ENCODE peak calls at places on chromosome 2, in five cellular contexts. B is GM23338, Q is A549, C is K562, G is HepG2. Z is an unnamed sample.

GRCh38 chr2:230896346-230897115 is 28.5 kb downstream of the GPR55 start:
- DNase-seq in C (no peak), Q (no peak), G (no peak), B (no peak), Z (no peak)

GRCh38 chr2:15539999-15540398 is 21.1 kb downstream of the NBAS start:
- DNase-seq in Q (no peak), G (no peak), B (no peak), C (no peak), Z (no peak)

GRCh38 chr2:68223419-68223818 is 28.9 kb downstream of the PPP3R1 start:
- DNase-seq in B (no peak), C (no peak), G (no peak), Q (no peak), Z (no peak)

GRCh38 chr2:106065983-106066826 is 127.9 kb downstream of the UXS1 start:
- DNase-seq in G (no peak), C (no peak), Q (no peak), B (peak; percentile 88), Z (no peak)

GRCh38 chr2:27177441-27178351 is 28.9 kb downstream of the TCF23 start:
- DNase-seq in G (peak; percentile 99), Q (no peak), C (no peak), B (no peak), Z (no peak)

GRCh38 chr2:31896293-31896692 is 114.5 kb downstream of the MEMO1 start:
- DNase-seq in Q (no peak), C (no peak), B (no peak), G (no peak), Z (no peak)

GRCh38 chr2:159349674-159350299 is 63.3 kb upstream of the WDSUB1 start:
- DNase-seq in C (peak; percentile 46), Q (no peak), G (no peak), B (no peak), Z (peak; percentile 48)

GRCh38 chr2:28621172-28622100 is 125.6 kb downstream of the PLB1 start:
- DNase-seq in Q (peak; percentile 43), G (peak; percentile 83), B (peak; percentile 49), C (peak; percentile 70), Z (peak; percentile 55)

GRCh38 chr2:159797468-159798375 is at the start of gene CD302:
- DNase-seq in G (peak; percentile 68), B (peak; percentile 74), C (peak; percentile 27), Q (peak; percentile 43), Z (no peak)

GRCh38 chr2:131413148-131413747 is 49.3 kb upstream of the RAB6D start:
- DNase-seq in G (peak; percentile 61), B (peak; percentile 60), Q (peak; percentile 24), C (peak; percentile 71), Z (peak; percentile 47)

GRCh38 chr2:102122115-102122514 is 20.4 kb upstream of the IL1R1 start:
- DNase-seq in B (no peak), Q (no peak), G (no peak), C (no peak), Z (no peak)

GRCh38 chr2:166321076-166321475 is 54.7 kb downstream of the SCN9A start:
- DNase-seq in C (no peak), G (no peak), B (no peak), Q (no peak), Z (no peak)

GRCh38 chr2:29459445-29460179 is 344.4 kb downstream of the CLIP4 start:
- DNase-seq in G (no peak), Q (no peak), B (no peak), C (no peak), Z (no peak)

GRCh38 chr2:199258291-199258690 is 199.4 kb downstream of the SATB2 start:
- DNase-seq in Q (no peak), B (peak; percentile 24), C (no peak), G (no peak), Z (no peak)

GRCh38 chr2:102618452-102619413 is 620 bp upstream of the SLC9A2 start:
- DNase-seq in B (peak; percentile 63), G (no peak), C (peak; percentile 84), Q (peak; percentile 9), Z (no peak)

GRCh38 chr2:56337342-56337741 is 153.6 kb downstream of the CCDC85A start:
- DNase-seq in B (no peak), Q (no peak), G (no peak), C (no peak), Z (no peak)

GRCh38 chr2:619964-620363 is 57.2 kb downstream of the TMEM18 start:
- DNase-seq in Q (no peak), G (no peak), C (no peak), B (no peak), Z (no peak)

GRCh38 chr2:53407363-53408080 is 360.1 kb upstream of the CHAC2 start:
- DNase-seq in C (no peak), Q (no peak), G (no peak), B (no peak), Z (no peak)

GRCh38 chr2:163465440-163465839 is 270.4 kb downstream of the FIGN start:
- DNase-seq in C (no peak), Q (no peak), B (no peak), G (no peak), Z (no peak)

GRCh38 chr2:208415897-208416296 is 9.3 kb downstream of the PTH2R start:
- DNase-seq in Q (no peak), C (no peak), B (no peak), G (no peak), Z (no peak)

GRCh38 chr2:216665240-216665639 is 30.1 kb downstream of the IGFBP5 start:
- DNase-seq in C (no peak), B (peak; percentile 48), Q (no peak), G (no peak), Z (no peak)

GRCh38 chr2:200944467-200945394 is 18.7 kb downstream of the ORC2 start:
- DNase-seq in C (peak; percentile 50), G (peak; percentile 82), B (no peak), Q (peak; percentile 31), Z (peak; percentile 91)

GRCh38 chr2:53252115-53252514 is 515.5 kb upstream of the CHAC2 start:
- DNase-seq in Q (no peak), B (peak; percentile 24), G (no peak), C (no peak), Z (no peak)

GRCh38 chr2:98691307-98691706 is 39.6 kb downstream of the MGAT4A start:
- DNase-seq in Q (no peak), G (peak; percentile 48), C (no peak), B (no peak), Z (no peak)

GRCh38 chr2:143030127-143030526 is 99.1 kb upstream of the ARHGAP15 start:
- DNase-seq in Q (no peak), C (no peak), B (no peak), G (no peak), Z (no peak)

GRCh38 chr2:189297446-189297845 is 117.9 kb upstream of the COL5A2 start:
- DNase-seq in G (no peak), C (no peak), Q (no peak), B (no peak), Z (no peak)

GRCh38 chr2:98158305-98158704 is 71.3 kb downstream of the VWA3B start:
- DNase-seq in B (no peak), G (peak; percentile 19), C (no peak), Q (no peak), Z (no peak)

GRCh38 chr2:121303531-121304263 is 18.7 kb upstream of the TFCP2L1 start:
- DNase-seq in G (peak; percentile 34), B (no peak), C (no peak), Q (no peak), Z (no peak)

GRCh38 chr2:54520687-54521086 is 64.6 kb downstream of the SPTBN1 start:
- DNase-seq in G (no peak), C (no peak), Q (no peak), B (no peak), Z (no peak)

GRCh38 chr2:232230557-232230956 is 148.0 kb upstream of the ALPP start:
- DNase-seq in G (peak; percentile 39), C (peak; percentile 8), Q (no peak), B (peak; percentile 92), Z (no peak)
- TF ChIP-seq REST in G (no peak), C (no peak), Q (no peak), B (no peak), Z (no peak)

DNA sequence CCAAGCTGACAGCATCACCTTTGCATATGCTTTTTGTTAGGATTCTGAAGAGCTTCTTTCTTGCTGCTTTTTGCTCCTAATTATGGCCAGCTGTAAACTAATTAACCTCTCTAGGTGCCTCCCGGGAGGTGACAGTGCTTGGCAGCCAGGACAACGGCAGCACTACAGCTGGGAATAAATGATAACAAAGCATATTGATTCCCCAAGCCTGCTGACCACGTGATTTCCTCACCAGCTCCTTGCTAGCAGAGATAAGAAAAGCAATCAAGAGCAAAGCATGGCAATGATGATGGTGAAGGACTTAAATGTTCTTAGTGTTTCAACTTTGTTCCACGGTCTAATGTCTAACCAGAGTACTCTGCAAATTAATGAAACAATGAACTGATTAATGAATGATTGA is 1074.4 kb upstream of the GYPC start:
- DNase-seq in C (no peak), Q (no peak), G (no peak), B (no peak), Z (no peak)
- TF ChIP-seq REST in C (no peak), Q (no peak), G (no peak), B (no peak), Z (no peak)

GRCh38 chr2:46364797-46365457 is 67.7 kb downstream of the EPAS1 start:
- DNase-seq in Q (peak; percentile 50), B (peak; percentile 83), C (peak; percentile 74), G (peak; percentile 57), Z (peak; percentile 42)

GRCh38 chr2:46368416-46368815 is 71.2 kb downstream of the EPAS1 start:
- DNase-seq in B (no peak), G (no peak), Q (no peak), C (no peak), Z (no peak)

GRCh38 chr2:46366675-46367067 is 69.5 kb downstream of the EPAS1 start:
- DNase-seq in Q (no peak), C (no peak), B (no peak), G (no peak), Z (no peak)

GRCh38 chr2:46367286-46367685 is 70.1 kb downstream of the EPAS1 start:
- DNase-seq in B (no peak), C (no peak), Q (no peak), G (no peak), Z (no peak)

GRCh38 chr2:46365913-46366674 is 68.9 kb downstream of the EPAS1 start:
- DNase-seq in C (peak; percentile 15), B (peak; percentile 50), Q (peak; percentile 27), G (no peak), Z (no peak)
- TF ChIP-seq REST in C (no peak), B (no peak), Q (no peak), G (no peak), Z (no peak)

GRCh38 chr2:237699870-237700582 is 72.6 kb downstream of the LRRFIP1 start:
- DNase-seq in B (peak; percentile 7), Q (no peak), G (no peak), C (no peak), Z (no peak)

GRCh38 chr2:237701859-237702370 is 74.5 kb downstream of the LRRFIP1 start:
- DNase-seq in B (no peak), G (no peak), C (peak; percentile 36), Q (no peak), Z (no peak)

GRCh38 chr2:237702439-237703397 is 75.3 kb downstream of the LRRFIP1 start:
- DNase-seq in B (peak; percentile 80), Q (no peak), G (no peak), C (peak; percentile 69), Z (no peak)

GRCh38 chr2:237701033-237701858 is 73.9 kb downstream of the LRRFIP1 start:
- DNase-seq in B (peak; percentile 15), C (no peak), G (no peak), Q (no peak), Z (no peak)

DNA sequence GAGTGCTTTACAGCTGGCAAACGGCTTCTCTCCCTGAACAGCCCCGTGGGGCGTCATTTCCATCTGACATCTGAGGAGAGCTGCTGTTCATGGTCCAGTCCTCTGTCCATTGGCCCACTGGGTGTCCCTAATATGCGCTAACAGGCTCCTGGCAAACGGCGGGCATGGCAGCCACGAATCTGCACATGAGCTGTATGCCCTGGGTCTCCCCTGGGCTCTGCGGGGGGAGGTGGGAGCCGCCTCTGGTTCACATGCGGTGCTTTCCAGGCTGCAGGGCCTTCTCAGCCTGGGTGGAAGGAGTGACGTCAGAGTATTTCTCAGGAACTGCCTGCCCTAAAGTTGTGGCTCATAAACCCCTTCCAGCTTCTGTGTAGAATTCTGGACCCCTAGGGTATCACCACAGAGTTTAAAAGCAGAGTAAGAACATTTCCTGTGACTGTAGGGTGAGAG is 73.2 kb downstream of the LRRFIP1 start:
- DNase-seq in Q (no peak), G (no peak), C (no peak), B (peak; percentile 22), Z (no peak)
- TF ChIP-seq REST in Q (no peak), G (no peak), C (no peak), B (no peak), Z (no peak)